ENCODE peak calls at places on chromosomes 2 and 18, in four cellular contexts. One of them, this sample, is unnamed.

GRCh38 chr2:220946552-220946951 is 625.6 kb downstream of the EPHA4 start:
- DNase-seq in WTC11: no peak
- DNase-seq in K562: no peak
- DNase-seq in HepG2: no peak
- DNase-seq in this sample: no peak

GRCh38 chr2:67917332-67918054 is 145.3 kb downstream of the C1D start:
- DNase-seq in HepG2: no peak
- DNase-seq in K562: no peak
- DNase-seq in WTC11: no peak
- DNase-seq in this sample: no peak

GRCh38 chr2:206800501-206801416 is 35.4 kb downstream of the FASTKD2 start:
- DNase-seq in WTC11: peak
- DNase-seq in K562: peak
- DNase-seq in HepG2: peak
- DNase-seq in this sample: peak

GRCh38 chr18:62325806-62326645 is 916 bp downstream of the TNFRSF11A start:
- DNase-seq in WTC11: no peak
- DNase-seq in HepG2: no peak
- DNase-seq in K562: no peak
- DNase-seq in this sample: peak

GRCh38 chr2:230706053-230706498 is 6.6 kb upstream of the CAB39 start:
- DNase-seq in HepG2: peak
- DNase-seq in WTC11: no peak
- DNase-seq in K562: no peak
- DNase-seq in this sample: no peak

GRCh38 chr2:2101924-2102323 is 229.2 kb downstream of the MYT1L start:
- DNase-seq in WTC11: no peak
- DNase-seq in K562: peak
- DNase-seq in HepG2: no peak
- DNase-seq in this sample: peak

GRCh38 chr2:12227941-12228608 is 481.6 kb downstream of the LPIN1 start:
- DNase-seq in HepG2: no peak
- DNase-seq in K562: no peak
- DNase-seq in WTC11: no peak
- DNase-seq in this sample: no peak

GRCh38 chr2:56448403-56448998 is 264.7 kb downstream of the CCDC85A start:
- DNase-seq in K562: no peak
- DNase-seq in WTC11: no peak
- DNase-seq in HepG2: peak
- DNase-seq in this sample: no peak

GRCh38 chr2:26521054-26521912 is 43.4 kb upstream of the OTOF start:
- DNase-seq in K562: peak
- DNase-seq in HepG2: peak
- DNase-seq in WTC11: peak
- DNase-seq in this sample: peak

GRCh38 chr2:185475868-185476267 is 262.7 kb upstream of the FSIP2 start:
- DNase-seq in HepG2: no peak
- DNase-seq in K562: no peak
- DNase-seq in WTC11: no peak
- DNase-seq in this sample: no peak

GRCh38 chr2:199303814-199304213 is 153.9 kb downstream of the SATB2 start:
- DNase-seq in WTC11: no peak
- DNase-seq in HepG2: no peak
- DNase-seq in K562: no peak
- DNase-seq in this sample: no peak

GRCh38 chr2:97996679-97997078 is 931 bp upstream of the TMEM131 start:
- DNase-seq in HepG2: no peak
- DNase-seq in K562: no peak
- DNase-seq in WTC11: no peak
- DNase-seq in this sample: no peak

GRCh38 chr2:155815851-155816250 is 516.7 kb downstream of the NR4A2 start:
- DNase-seq in WTC11: peak
- DNase-seq in HepG2: peak
- DNase-seq in K562: peak
- DNase-seq in this sample: peak

GRCh38 chr18:23929362-23929940 is 85.1 kb upstream of the TTC39C start:
- DNase-seq in K562: no peak
- DNase-seq in WTC11: no peak
- DNase-seq in HepG2: no peak
- DNase-seq in this sample: no peak

GRCh38 chr2:239476757-239477565 is 76.1 kb upstream of the HDAC4 start:
- DNase-seq in K562: no peak
- DNase-seq in HepG2: no peak
- DNase-seq in WTC11: no peak
- DNase-seq in this sample: no peak

GRCh38 chr18:58583569-58583968 is 45.3 kb downstream of the ALPK2 start:
- DNase-seq in HepG2: no peak
- DNase-seq in WTC11: no peak
- DNase-seq in K562: no peak
- DNase-seq in this sample: no peak

GRCh38 chr18:31399336-31400032 is 22.9 kb downstream of the DSG4 start:
- DNase-seq in WTC11: no peak
- DNase-seq in K562: no peak
- DNase-seq in HepG2: peak
- DNase-seq in this sample: no peak

GRCh38 chr2:9089831-9090230 is 86.3 kb upstream of the MBOAT2 start:
- DNase-seq in K562: no peak
- DNase-seq in WTC11: no peak
- DNase-seq in HepG2: no peak
- DNase-seq in this sample: no peak

GRCh38 chr2:11446733-11447248 is 19.2 kb downstream of the E2F6 start:
- DNase-seq in HepG2: peak
- DNase-seq in WTC11: peak
- DNase-seq in K562: peak
- DNase-seq in this sample: peak

GRCh38 chr18:49628993-49629795 is 67.3 kb downstream of the LIPG start:
- DNase-seq in HepG2: peak
- DNase-seq in K562: no peak
- DNase-seq in WTC11: peak
- DNase-seq in this sample: no peak
- TF ChIP-seq FOXJ3 in HepG2: no peak
- TF ChIP-seq FOXJ3 in K562: no peak
- TF ChIP-seq FOXJ3 in WTC11: no peak
- TF ChIP-seq FOXJ3 in this sample: no peak

GRCh38 chr2:150019063-150019462 is 431.5 kb upstream of the MMADHC start:
- DNase-seq in HepG2: no peak
- DNase-seq in WTC11: no peak
- DNase-seq in K562: no peak
- DNase-seq in this sample: no peak
- TF ChIP-seq FOXJ3 in HepG2: no peak
- TF ChIP-seq FOXJ3 in WTC11: no peak
- TF ChIP-seq FOXJ3 in K562: no peak
- TF ChIP-seq FOXJ3 in this sample: no peak

GRCh38 chr2:208501217-208501616 is 94.6 kb downstream of the PTH2R start:
- DNase-seq in K562: no peak
- DNase-seq in WTC11: peak
- DNase-seq in HepG2: peak
- DNase-seq in this sample: no peak
- TF ChIP-seq FOXJ3 in K562: no peak
- TF ChIP-seq FOXJ3 in WTC11: no peak
- TF ChIP-seq FOXJ3 in HepG2: no peak
- TF ChIP-seq FOXJ3 in this sample: no peak

DNA sequence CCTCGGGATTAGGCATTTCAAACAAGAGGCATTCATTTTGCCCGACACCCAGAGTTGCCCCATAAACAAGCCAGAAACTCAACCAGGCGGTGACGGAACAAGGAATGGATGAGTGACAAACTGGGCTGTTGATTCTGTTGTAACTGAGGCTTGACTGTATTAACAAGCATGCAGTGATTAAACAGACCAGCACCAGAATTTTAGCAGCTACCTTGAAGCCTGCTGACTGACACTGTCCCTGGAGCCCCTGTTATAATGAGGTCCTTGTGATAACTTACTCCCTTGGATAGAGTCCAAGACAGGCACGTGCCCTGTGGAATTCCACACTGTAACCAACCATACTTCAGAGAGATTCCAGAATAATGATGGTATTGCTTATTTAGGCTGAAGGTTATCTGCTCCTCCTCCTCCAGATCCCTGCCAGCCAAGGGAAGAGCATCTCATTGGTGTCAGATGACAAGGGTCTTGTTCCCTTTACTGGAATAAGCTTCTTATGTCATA is 97.1 kb upstream of the RMDN2 start:
- DNase-seq in HepG2: peak
- DNase-seq in K562: no peak
- DNase-seq in WTC11: no peak
- DNase-seq in this sample: no peak
- TF ChIP-seq FOXJ3 in HepG2: no peak
- TF ChIP-seq FOXJ3 in K562: no peak
- TF ChIP-seq FOXJ3 in WTC11: no peak
- TF ChIP-seq FOXJ3 in this sample: no peak

GRCh38 chr2:64699712-64700111 is 46.0 kb upstream of the SERTAD2 start:
- DNase-seq in K562: no peak
- DNase-seq in HepG2: no peak
- DNase-seq in WTC11: peak
- DNase-seq in this sample: no peak
- TF ChIP-seq FOXJ3 in K562: no peak
- TF ChIP-seq FOXJ3 in HepG2: no peak
- TF ChIP-seq FOXJ3 in WTC11: no peak
- TF ChIP-seq FOXJ3 in this sample: no peak

GRCh38 chr18:35172009-35172408 is 68.8 kb upstream of the ZNF397 start:
- DNase-seq in HepG2: peak
- DNase-seq in WTC11: no peak
- DNase-seq in K562: no peak
- DNase-seq in this sample: no peak
- TF ChIP-seq FOXJ3 in HepG2: no peak
- TF ChIP-seq FOXJ3 in WTC11: no peak
- TF ChIP-seq FOXJ3 in K562: no peak
- TF ChIP-seq FOXJ3 in this sample: no peak

GRCh38 chr18:56374005-56374655 is 264.3 kb downstream of the TXNL1 start:
- DNase-seq in K562: no peak
- DNase-seq in HepG2: no peak
- DNase-seq in WTC11: no peak
- DNase-seq in this sample: no peak
- TF ChIP-seq FOXJ3 in K562: no peak
- TF ChIP-seq FOXJ3 in HepG2: no peak
- TF ChIP-seq FOXJ3 in WTC11: no peak
- TF ChIP-seq FOXJ3 in this sample: no peak

DNA sequence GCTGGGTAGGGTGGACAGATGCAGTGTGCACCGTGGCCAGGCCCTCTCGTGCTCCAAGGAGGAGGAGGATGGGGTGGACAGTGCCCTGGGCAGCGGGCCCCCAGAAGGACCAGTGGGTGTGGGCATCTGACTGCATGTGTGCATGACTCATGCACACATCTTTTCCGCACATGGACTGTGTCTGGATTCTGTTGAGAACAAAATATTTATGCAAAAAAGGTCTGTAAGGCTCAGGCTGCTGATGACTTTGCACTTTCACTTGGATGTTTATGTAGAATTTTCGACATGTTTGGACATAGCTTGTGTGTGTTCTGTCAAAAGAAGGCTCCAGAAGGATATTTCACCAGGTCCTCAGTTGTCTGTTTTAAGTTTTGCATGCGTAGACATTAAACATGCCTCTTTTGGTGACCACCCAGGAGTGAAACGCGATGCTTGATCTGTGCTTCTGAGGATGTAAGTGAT is 45.6 kb downstream of the MTCL1 start:
- DNase-seq in K562: no peak
- DNase-seq in WTC11: no peak
- DNase-seq in HepG2: no peak
- DNase-seq in this sample: peak
- TF ChIP-seq FOXJ3 in K562: no peak
- TF ChIP-seq FOXJ3 in WTC11: no peak
- TF ChIP-seq FOXJ3 in HepG2: no peak
- TF ChIP-seq FOXJ3 in this sample: no peak

GRCh38 chr2:228655341-228655740 is 473.9 kb upstream of the SPHKAP start:
- DNase-seq in K562: no peak
- DNase-seq in WTC11: no peak
- DNase-seq in HepG2: no peak
- DNase-seq in this sample: no peak

GRCh38 chr2:228654707-228655106 is 473.2 kb upstream of the SPHKAP start:
- DNase-seq in K562: no peak
- DNase-seq in WTC11: no peak
- DNase-seq in HepG2: no peak
- DNase-seq in this sample: no peak

GRCh38 chr2:228658998-228659397 is 477.5 kb upstream of the SPHKAP start:
- DNase-seq in WTC11: no peak
- DNase-seq in HepG2: no peak
- DNase-seq in K562: no peak
- DNase-seq in this sample: no peak

GRCh38 chr2:228653884-228654283 is 472.4 kb upstream of the SPHKAP start:
- DNase-seq in WTC11: no peak
- DNase-seq in K562: no peak
- DNase-seq in HepG2: no peak
- DNase-seq in this sample: no peak

GRCh38 chr2:228657807-228658402 is 476.4 kb upstream of the SPHKAP start:
- DNase-seq in HepG2: peak
- DNase-seq in K562: no peak
- DNase-seq in WTC11: no peak
- DNase-seq in this sample: peak
- TF ChIP-seq FOXJ3 in HepG2: no peak
- TF ChIP-seq FOXJ3 in K562: no peak
- TF ChIP-seq FOXJ3 in WTC11: no peak
- TF ChIP-seq FOXJ3 in this sample: no peak